ENCODE peak calls at places on chromosomes 12 and 14, in nine cellular contexts. One of them, this sample, is unnamed.

GRCh38 chr14:37844614-37845013 is 249.2 kb downstream of the TTC6 start:
- DNase-seq in H9: no peak
- DNase-seq in osteoblast: no peak
- DNase-seq in tibial nerve: no peak
- DNase-seq in lower leg skin: no peak
- DNase-seq in GM23338: no peak
- DNase-seq in GM12865: no peak
- DNase-seq in spleen: no peak
- DNase-seq in ovary: no peak
- DNase-seq in this sample: no peak

GRCh38 chr12:65666876-65667275 is 157.4 kb upstream of the HMGA2 start:
- DNase-seq in H9: no peak
- DNase-seq in osteoblast: no peak
- DNase-seq in tibial nerve: no peak
- DNase-seq in lower leg skin: no peak
- DNase-seq in GM23338: no peak
- DNase-seq in GM12865: peak; percentile 27
- DNase-seq in spleen: no peak
- DNase-seq in ovary: no peak
- DNase-seq in this sample: peak; percentile 70

GRCh38 chr12:49615725-49616124 is 7.6 kb upstream of the PRPF40B start:
- DNase-seq in H9: no peak
- DNase-seq in osteoblast: no peak
- DNase-seq in tibial nerve: no peak
- DNase-seq in lower leg skin: no peak
- DNase-seq in GM23338: no peak
- DNase-seq in GM12865: no peak
- DNase-seq in spleen: no peak
- DNase-seq in ovary: no peak
- DNase-seq in this sample: peak; percentile 42

GRCh38 chr12:66272650-66273049 is 29.6 kb upstream of the HELB start:
- DNase-seq in H9: no peak
- DNase-seq in osteoblast: no peak
- DNase-seq in tibial nerve: no peak
- DNase-seq in lower leg skin: no peak
- DNase-seq in GM23338: peak; percentile 69
- DNase-seq in GM12865: no peak
- DNase-seq in spleen: no peak
- DNase-seq in ovary: no peak
- DNase-seq in this sample: no peak

GRCh38 chr14:105390849-105391500 is 7.4 kb upstream of the TEX22 start:
- DNase-seq in H9: no peak
- DNase-seq in osteoblast: peak; percentile 79
- DNase-seq in tibial nerve: no peak
- DNase-seq in lower leg skin: no peak
- DNase-seq in GM23338: no peak
- DNase-seq in GM12865: no peak
- DNase-seq in spleen: no peak
- DNase-seq in ovary: no peak
- DNase-seq in this sample: no peak

GRCh38 chr14:76389841-76390240 is 13.9 kb downstream of the ESRRB start:
- DNase-seq in H9: no peak
- DNase-seq in osteoblast: no peak
- DNase-seq in tibial nerve: no peak
- DNase-seq in lower leg skin: no peak
- DNase-seq in GM23338: no peak
- DNase-seq in GM12865: no peak
- DNase-seq in spleen: no peak
- DNase-seq in ovary: no peak
- DNase-seq in this sample: no peak

GRCh38 chr14:35687335-35687939 is 121.7 kb downstream of the RALGAPA1 start:
- DNase-seq in H9: no peak
- DNase-seq in osteoblast: no peak
- DNase-seq in tibial nerve: no peak
- DNase-seq in lower leg skin: no peak
- DNase-seq in GM23338: peak; percentile 77
- DNase-seq in GM12865: peak; percentile 72
- DNase-seq in spleen: no peak
- DNase-seq in ovary: no peak
- DNase-seq in this sample: peak; percentile 67

GRCh38 chr14:51310453-51311074 is 70.5 kb downstream of the TMX1 start:
- DNase-seq in H9: no peak
- DNase-seq in osteoblast: no peak
- DNase-seq in tibial nerve: no peak
- DNase-seq in lower leg skin: no peak
- DNase-seq in GM23338: no peak
- DNase-seq in GM12865: no peak
- DNase-seq in spleen: no peak
- DNase-seq in ovary: peak; percentile 47
- DNase-seq in this sample: peak; percentile 84

GRCh38 chr12:30485230-30485890 is 210.3 kb downstream of the IPO8 start:
- DNase-seq in H9: peak; percentile 35
- DNase-seq in osteoblast: no peak
- DNase-seq in tibial nerve: no peak
- DNase-seq in lower leg skin: no peak
- DNase-seq in GM23338: peak; percentile 11
- DNase-seq in GM12865: no peak
- DNase-seq in spleen: no peak
- DNase-seq in ovary: no peak
- DNase-seq in this sample: no peak

GRCh38 chr14:44505588-44505987 is 1.5 kb downstream of the FSCB start:
- DNase-seq in H9: no peak
- DNase-seq in osteoblast: no peak
- DNase-seq in tibial nerve: no peak
- DNase-seq in lower leg skin: no peak
- DNase-seq in GM23338: peak; percentile 8
- DNase-seq in GM12865: no peak
- DNase-seq in spleen: no peak
- DNase-seq in ovary: no peak
- DNase-seq in this sample: no peak

GRCh38 chr12:113128802-113129663 is 6.5 kb downstream of the RASAL1 start:
- DNase-seq in H9: no peak
- DNase-seq in osteoblast: peak; percentile 64
- DNase-seq in tibial nerve: no peak
- DNase-seq in lower leg skin: no peak
- DNase-seq in GM23338: no peak
- DNase-seq in GM12865: no peak
- DNase-seq in spleen: peak; percentile 51
- DNase-seq in ovary: no peak
- DNase-seq in this sample: no peak

GRCh38 chr14:95313707-95314106 is 6.0 kb downstream of the CLMN start:
- DNase-seq in H9: no peak
- DNase-seq in osteoblast: peak; percentile 97
- DNase-seq in tibial nerve: peak; percentile 47
- DNase-seq in lower leg skin: peak; percentile 74
- DNase-seq in GM23338: no peak
- DNase-seq in GM12865: peak; percentile 40
- DNase-seq in spleen: no peak
- DNase-seq in ovary: peak; percentile 68
- DNase-seq in this sample: peak; percentile 62

GRCh38 chr14:61460853-61461611 is 139.7 kb downstream of the PRKCH start:
- DNase-seq in H9: no peak
- DNase-seq in osteoblast: no peak
- DNase-seq in tibial nerve: no peak
- DNase-seq in lower leg skin: peak; percentile 16
- DNase-seq in GM23338: no peak
- DNase-seq in GM12865: no peak
- DNase-seq in spleen: no peak
- DNase-seq in ovary: no peak
- DNase-seq in this sample: no peak

GRCh38 chr12:116933101-116933500 is 22.4 kb downstream of the FBXW8 start:
- DNase-seq in H9: no peak
- DNase-seq in osteoblast: no peak
- DNase-seq in tibial nerve: no peak
- DNase-seq in lower leg skin: no peak
- DNase-seq in GM23338: no peak
- DNase-seq in GM12865: no peak
- DNase-seq in spleen: no peak
- DNase-seq in ovary: no peak
- DNase-seq in this sample: peak; percentile 58

GRCh38 chr12:34400986-34401658 is 378.8 kb downstream of the ALG10 start:
- DNase-seq in H9: peak; percentile 20
- DNase-seq in osteoblast: peak; percentile 70
- DNase-seq in tibial nerve: peak; percentile 9
- DNase-seq in lower leg skin: peak; percentile 11
- DNase-seq in GM23338: no peak
- DNase-seq in GM12865: no peak
- DNase-seq in spleen: peak; percentile 50
- DNase-seq in ovary: peak; percentile 9
- DNase-seq in this sample: no peak

GRCh38 chr14:97120204-97121120 is 323.3 kb downstream of the VRK1 start:
- DNase-seq in H9: no peak
- DNase-seq in osteoblast: no peak
- DNase-seq in tibial nerve: no peak
- DNase-seq in lower leg skin: no peak
- DNase-seq in GM23338: no peak
- DNase-seq in GM12865: peak; percentile 76
- DNase-seq in spleen: no peak
- DNase-seq in ovary: no peak
- DNase-seq in this sample: no peak

GRCh38 chr12:130041983-130042812 is 120.1 kb upstream of the FZD10 start:
- DNase-seq in H9: peak; percentile 88
- DNase-seq in osteoblast: no peak
- DNase-seq in tibial nerve: no peak
- DNase-seq in lower leg skin: peak; percentile 45
- DNase-seq in GM23338: peak; percentile 68
- DNase-seq in GM12865: no peak
- DNase-seq in spleen: peak; percentile 73
- DNase-seq in ovary: peak; percentile 21
- DNase-seq in this sample: no peak
- TF ChIP-seq CTCF in H9: peak; percentile 98
- TF ChIP-seq CTCF in osteoblast: no peak
- TF ChIP-seq CTCF in tibial nerve: peak; percentile 45
- TF ChIP-seq CTCF in lower leg skin: no peak
- TF ChIP-seq CTCF in GM23338: peak; percentile 53
- TF ChIP-seq CTCF in GM12865: peak; percentile 19
- TF ChIP-seq CTCF in spleen: peak; percentile 69
- TF ChIP-seq CTCF in ovary: peak; percentile 47
- TF ChIP-seq CTCF in this sample: no peak

DNA sequence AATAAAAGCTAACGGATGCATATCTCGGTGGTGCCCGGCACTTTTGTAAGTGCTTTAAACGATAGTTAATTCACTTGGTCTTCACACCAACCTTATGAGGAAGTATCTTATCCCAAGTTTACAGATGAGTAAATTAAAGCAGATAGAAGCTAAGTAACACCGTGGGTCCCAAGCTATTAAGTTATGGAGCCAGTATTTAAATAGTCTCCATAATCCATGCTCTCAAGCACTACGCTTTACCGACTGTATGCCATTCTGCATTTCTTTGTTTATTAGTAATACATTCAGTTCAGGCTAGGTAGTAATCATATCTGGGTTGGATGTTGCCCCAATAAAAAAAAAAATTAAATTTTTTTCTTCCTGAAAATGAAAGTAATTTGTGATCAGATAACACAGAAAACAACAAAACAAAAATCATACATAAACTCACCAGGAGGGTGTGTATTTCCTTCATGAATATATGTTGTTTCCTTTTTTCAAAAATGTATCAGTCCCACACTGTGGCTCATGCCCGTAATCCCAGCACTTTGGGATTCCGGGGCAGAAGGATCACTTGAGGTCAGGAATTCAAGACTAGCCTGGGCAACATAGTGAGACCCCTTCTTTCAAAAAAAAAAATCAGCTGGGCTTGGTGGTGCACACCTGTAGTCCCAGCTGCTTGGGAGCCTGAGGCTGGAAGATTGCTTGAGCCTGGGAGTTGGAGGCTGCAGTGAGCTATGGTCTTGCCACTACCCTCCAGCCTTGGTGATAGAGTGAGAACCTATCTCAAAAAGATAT is 1.4 kb upstream of the M6PR start:
- DNase-seq in H9: no peak
- DNase-seq in osteoblast: no peak
- DNase-seq in tibial nerve: no peak
- DNase-seq in lower leg skin: no peak
- DNase-seq in GM23338: no peak
- DNase-seq in GM12865: peak; percentile 9
- DNase-seq in spleen: no peak
- DNase-seq in ovary: no peak
- DNase-seq in this sample: no peak
- TF ChIP-seq CTCF in H9: no peak
- TF ChIP-seq CTCF in osteoblast: no peak
- TF ChIP-seq CTCF in tibial nerve: peak; percentile 4
- TF ChIP-seq CTCF in lower leg skin: no peak
- TF ChIP-seq CTCF in GM23338: no peak
- TF ChIP-seq CTCF in GM12865: no peak
- TF ChIP-seq CTCF in spleen: no peak
- TF ChIP-seq CTCF in ovary: no peak
- TF ChIP-seq CTCF in this sample: no peak

GRCh38 chr12:13079440-13079906 is 24.0 kb downstream of the GSG1 start:
- DNase-seq in H9: peak; percentile 53
- DNase-seq in osteoblast: no peak
- DNase-seq in tibial nerve: no peak
- DNase-seq in lower leg skin: no peak
- DNase-seq in GM23338: peak; percentile 87
- DNase-seq in GM12865: no peak
- DNase-seq in spleen: no peak
- DNase-seq in ovary: no peak
- DNase-seq in this sample: no peak
- TF ChIP-seq CTCF in H9: peak; percentile 76
- TF ChIP-seq CTCF in osteoblast: no peak
- TF ChIP-seq CTCF in tibial nerve: no peak
- TF ChIP-seq CTCF in lower leg skin: no peak
- TF ChIP-seq CTCF in GM23338: peak; percentile 74
- TF ChIP-seq CTCF in GM12865: no peak
- TF ChIP-seq CTCF in spleen: no peak
- TF ChIP-seq CTCF in ovary: no peak
- TF ChIP-seq CTCF in this sample: no peak

DNA sequence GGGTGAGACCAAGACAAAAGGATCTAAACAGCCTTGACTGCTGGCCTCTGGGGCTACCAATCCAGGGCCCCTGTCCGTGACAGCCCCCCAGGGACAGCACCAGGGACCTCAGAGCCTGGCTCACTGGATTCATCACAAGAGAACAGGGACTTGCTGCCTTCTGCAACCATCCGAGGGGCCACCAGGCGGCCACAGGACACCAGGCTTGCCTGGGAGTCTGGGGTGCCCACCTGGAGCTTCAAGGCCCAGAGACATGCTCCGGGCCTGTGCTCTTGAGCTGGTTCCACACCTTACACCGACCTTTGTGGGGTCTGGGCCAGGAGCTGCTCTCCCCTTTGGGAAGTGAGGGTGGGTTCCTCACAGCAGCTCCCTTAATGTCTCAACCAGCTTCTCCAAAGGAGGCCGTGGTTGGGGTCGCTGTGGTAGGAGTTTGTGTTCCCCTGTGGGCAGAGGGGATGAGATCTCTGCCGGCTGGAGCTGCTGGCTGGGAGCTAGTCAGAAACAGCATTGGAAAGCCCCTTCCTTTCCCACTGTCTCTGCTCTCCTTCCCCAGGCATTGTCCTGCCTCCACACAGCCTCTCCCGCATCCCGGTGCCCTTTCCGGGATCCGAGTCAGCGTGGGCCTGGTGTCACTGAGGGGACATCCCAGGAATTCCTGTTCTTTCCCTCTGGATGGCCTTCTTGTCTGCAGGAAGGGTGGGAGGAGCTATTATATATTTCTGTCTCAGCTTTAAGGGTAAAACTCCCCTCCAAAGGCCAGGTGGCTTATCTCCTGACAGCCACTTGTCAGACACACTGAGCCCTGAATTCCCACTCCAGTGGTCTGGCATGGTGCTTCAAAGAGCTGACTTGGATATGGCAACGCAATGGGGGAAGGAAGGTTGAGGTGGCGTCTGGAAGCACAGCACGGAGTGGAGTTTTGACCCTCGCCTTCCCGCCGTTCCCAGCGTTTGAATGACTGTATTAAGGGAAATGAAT is 5.1 kb upstream of the PAPLN start:
- DNase-seq in H9: peak; percentile 91
- DNase-seq in osteoblast: peak; percentile 34
- DNase-seq in tibial nerve: peak; percentile 10
- DNase-seq in lower leg skin: no peak
- DNase-seq in GM23338: peak; percentile 87
- DNase-seq in GM12865: peak; percentile 79
- DNase-seq in spleen: no peak
- DNase-seq in ovary: no peak
- DNase-seq in this sample: no peak
- TF ChIP-seq CTCF in H9: peak; percentile 83
- TF ChIP-seq CTCF in osteoblast: peak; percentile 38
- TF ChIP-seq CTCF in tibial nerve: no peak
- TF ChIP-seq CTCF in lower leg skin: no peak
- TF ChIP-seq CTCF in GM23338: peak; percentile 63
- TF ChIP-seq CTCF in GM12865: peak; percentile 63
- TF ChIP-seq CTCF in spleen: peak; percentile 29
- TF ChIP-seq CTCF in ovary: no peak
- TF ChIP-seq CTCF in this sample: peak; percentile 32